ENCODE peak calls at places on chromosomes 5 and 9, in seven cellular contexts. A, B, C, R, J, H and M are unnamed samples.

GRCh38 chr5:33929925-33930690 is 6.1 kb upstream of the RXFP3 start:
- DNase-seq in J (no peak), H (peak; percentile 69), C (no peak), R (no peak), A (no peak), B (peak; percentile 26), M (no peak)

GRCh38 chr5:39896706-39897105 is 471.9 kb upstream of the DAB2 start:
- DNase-seq in B (no peak), A (no peak), H (no peak), C (no peak), J (no peak), R (no peak), M (no peak)

GRCh38 chr9:38380230-38380871 is 12.2 kb upstream of the ALDH1B1 start:
- DNase-seq in J (no peak), R (no peak), C (no peak), A (peak; percentile 47), H (no peak), B (peak; percentile 61), M (no peak)

GRCh38 chr5:33601881-33602280 is 161.1 kb downstream of the TARS1 start:
- DNase-seq in J (no peak), C (no peak), R (no peak), B (peak; percentile 71), A (no peak), H (peak; percentile 5), M (no peak)

GRCh38 chr5:127088226-127088625 is 14.9 kb upstream of the C5orf63 start:
- DNase-seq in J (no peak), B (no peak), R (peak; percentile 98), H (peak; percentile 88), A (peak; percentile 97), C (no peak), M (no peak)

GRCh38 chr5:178589180-178590140 is 733 bp downstream of the COL23A1 start:
- DNase-seq in R (peak; percentile 40), C (peak; percentile 45), B (peak; percentile 65), A (peak; percentile 11), J (no peak), H (peak; percentile 15), M (peak; percentile 41)

GRCh38 chr9:81456431-81456970 is 232.8 kb downstream of the TLE1 start:
- DNase-seq in J (no peak), C (no peak), B (no peak), A (peak; percentile 73), R (peak; percentile 14), H (no peak), M (no peak)

GRCh38 chr5:39073759-39074008 is 515 bp downstream of the RICTOR start:
- DNase-seq in C (no peak), A (no peak), J (no peak), B (no peak), R (no peak), H (no peak), M (peak; percentile 29)

GRCh38 chr9:72292874-72293607 is 72.0 kb downstream of the ZFAND5 start:
- DNase-seq in H (peak; percentile 77), A (peak; percentile 75), R (peak; percentile 91), J (no peak), B (no peak), C (no peak), M (no peak)

GRCh38 chr9:97397220-97397619 is 14.7 kb upstream of the TDRD7 start:
- DNase-seq in J (no peak), C (no peak), A (no peak), R (no peak), H (no peak), B (no peak), M (no peak)

GRCh38 chr9:131203438-131204219 is 72.7 kb downstream of the FAM78A start:
- DNase-seq in H (no peak), J (no peak), B (peak; percentile 45), R (no peak), C (peak; percentile 47), A (no peak), M (no peak)

GRCh38 chr9:88954073-88954472 is 37.2 kb upstream of the S1PR3 start:
- DNase-seq in B (no peak), R (no peak), J (no peak), H (no peak), A (peak; percentile 26), C (no peak), M (no peak)

GRCh38 chr5:163094492-163095180 is 342.8 kb upstream of the CCNG1 start:
- DNase-seq in J (no peak), R (no peak), H (no peak), A (no peak), B (no peak), C (no peak), M (no peak)

GRCh38 chr5:163089233-163089632 is 348.2 kb upstream of the CCNG1 start:
- DNase-seq in A (no peak), R (no peak), J (no peak), C (no peak), H (no peak), B (no peak), M (peak; percentile 5)

GRCh38 chr5:163089926-163090325 is 347.5 kb upstream of the CCNG1 start:
- DNase-seq in A (no peak), B (no peak), R (no peak), C (no peak), H (no peak), J (no peak), M (no peak)
- H2BK5ac ChIP-seq in A (no peak overlapping the region), B (no peak overlapping the region), R (no peak overlapping the region), C (no peak overlapping the region), H (no peak overlapping the region), J (no peak overlapping the region), M (no peak overlapping the region)

GRCh38 chr9:111953444-111953843 is 56.8 kb downstream of the UGCG start:
- DNase-seq in R (no peak), A (no peak), C (no peak), H (no peak), J (no peak), B (no peak), M (no peak)

GRCh38 chr9:111945216-111945615 is 48.6 kb downstream of the UGCG start:
- DNase-seq in A (peak; percentile 83), R (peak; percentile 84), B (no peak), H (peak; percentile 42), J (no peak), C (no peak), M (no peak)

GRCh38 chr9:111952559-111952958 is 55.9 kb downstream of the UGCG start:
- DNase-seq in C (no peak), A (peak; percentile 96), H (no peak), J (no peak), R (peak; percentile 79), B (no peak), M (no peak)

GRCh38 chr9:111948958-111949357 is 52.3 kb downstream of the UGCG start:
- DNase-seq in B (no peak), R (no peak), H (no peak), C (no peak), A (peak; percentile 65), J (no peak), M (no peak)

DNA sequence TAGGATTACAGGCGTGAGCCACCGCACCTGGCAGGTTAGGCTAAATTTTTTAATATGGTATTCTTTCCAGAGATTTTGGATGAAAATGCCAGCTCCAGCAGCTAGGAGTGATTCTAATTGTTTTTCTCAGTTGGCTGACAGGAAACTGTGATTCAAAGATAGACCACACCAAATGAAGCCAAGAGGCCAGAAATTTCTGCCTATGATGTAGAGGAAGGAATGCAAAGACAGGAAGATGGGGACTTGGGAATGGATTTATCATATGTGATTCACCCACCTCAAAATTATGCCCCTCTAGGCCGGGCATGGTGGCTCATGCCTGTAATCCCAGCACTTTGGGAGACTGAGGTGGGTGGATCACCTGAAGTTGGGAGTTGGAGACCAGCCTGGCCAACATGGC is 53.3 kb downstream of the UGCG start:
- DNase-seq in R (no peak), C (no peak), H (no peak), A (peak; percentile 55), J (no peak), B (no peak), M (no peak)
- H2BK5ac ChIP-seq in R (no peak overlapping the region), C (no peak overlapping the region), H (no peak overlapping the region), A (no peak overlapping the region), J (no peak overlapping the region), B (no peak overlapping the region), M (no peak overlapping the region)

GRCh38 chr5:122484103-122484502 is 172.1 kb downstream of the SNCAIP start:
- DNase-seq in J (no peak), R (no peak), H (no peak), A (no peak), B (no peak), C (no peak), M (no peak)
- H2BK5ac ChIP-seq in J (no peak overlapping the region), R (no peak overlapping the region), H (no peak overlapping the region), A (no peak overlapping the region), B (no peak overlapping the region), C (no peak overlapping the region), M (no peak overlapping the region)

DNA sequence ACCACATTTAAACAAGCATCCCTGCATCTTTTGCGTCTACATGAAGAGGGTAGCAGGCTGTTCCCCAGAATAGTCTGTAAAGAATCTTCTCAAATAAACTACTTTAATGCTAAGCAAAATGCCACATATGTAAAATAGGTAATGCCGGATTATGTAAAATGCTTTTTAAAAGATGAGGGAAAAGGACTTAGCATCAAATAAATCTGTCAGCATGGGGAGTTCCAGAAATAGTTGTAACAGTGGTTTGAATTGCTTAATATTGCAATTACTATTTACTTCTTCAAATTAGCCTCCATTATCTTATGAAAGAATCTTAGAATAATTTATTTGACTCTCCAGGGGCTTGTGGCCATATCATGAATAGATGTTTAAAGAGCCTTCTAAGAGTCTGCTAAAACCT is 2127.2 kb upstream of the WWC1 start:
- DNase-seq in B (no peak), R (no peak), A (no peak), J (no peak), C (no peak), H (no peak), M (no peak)
- H2BK5ac ChIP-seq in B (no peak overlapping the region), R (no peak overlapping the region), A (no peak overlapping the region), J (no peak overlapping the region), C (no peak overlapping the region), H (no peak overlapping the region), M (no peak overlapping the region)

GRCh38 chr9:133945314-133945975 is 46.7 kb downstream of the VAV2 start:
- DNase-seq in C (no peak), H (no peak), R (no peak), A (no peak), J (no peak), B (no peak), M (no peak)
- H2BK5ac ChIP-seq in C (no peak overlapping the region), H (peak overlapping the region; percentile 21), R (peak overlapping the region; percentile 40), A (no peak overlapping the region), J (no peak overlapping the region), B (no peak overlapping the region), M (peak overlapping the region; percentile 66)

DNA sequence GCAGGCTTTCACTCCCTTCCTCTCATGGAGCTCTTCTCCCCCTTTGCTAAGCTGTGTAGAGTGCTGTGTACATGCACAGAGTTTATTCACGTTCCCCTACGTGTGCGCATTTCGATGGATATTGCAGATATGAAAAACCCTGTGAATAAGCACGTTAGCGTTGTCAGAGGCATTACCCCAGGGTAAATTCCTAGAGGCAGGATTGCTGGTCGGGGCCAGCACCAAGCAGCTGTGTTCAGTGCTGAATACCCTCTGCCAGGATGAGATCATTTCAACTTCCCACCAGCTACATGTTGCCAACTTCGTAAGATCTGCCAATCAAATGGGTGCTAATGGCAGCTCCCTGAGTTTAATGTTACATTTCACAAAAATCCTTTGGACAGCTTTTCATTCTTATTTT is 172.3 kb upstream of the PPP1R26 start:
- DNase-seq in H (peak; percentile 71), C (no peak), A (no peak), B (no peak), R (no peak), J (no peak), M (no peak)
- H2BK5ac ChIP-seq in H (no peak overlapping the region), C (no peak overlapping the region), A (no peak overlapping the region), B (no peak overlapping the region), R (no peak overlapping the region), J (no peak overlapping the region), M (no peak overlapping the region)